ENCODE peak calls at places on chromosomes 11 and 22, in ten cellular contexts. P, K, S, Y, L, M, D, E, R and A are unnamed samples.

GRCh38 chr11:61270354-61271070 is 24.6 kb downstream of the VWCE start:
- DNase-seq in E (peak; percentile 24), L (peak; percentile 52), S (no peak), M (no peak), K (no peak), D (peak; percentile 16), R (no peak), Y (no peak), P (no peak), A (peak; percentile 94)

GRCh38 chr11:66421492-66422205 is 814 bp downstream of the NPAS4 start:
- DNase-seq in R (peak; percentile 97), S (peak; percentile 94), D (peak; percentile 77), L (peak; percentile 96), E (peak; percentile 72), P (peak; percentile 90), Y (peak; percentile 97), K (peak; percentile 90), M (peak; percentile 55), A (peak; percentile 99)

GRCh38 chr11:64320556-64320955 is 2.6 kb downstream of the PRDX5 start:
- DNase-seq in D (no peak), R (no peak), Y (no peak), E (no peak), P (no peak), M (no peak), S (no peak), K (no peak), L (no peak), A (peak; percentile 67)

GRCh38 chr11:83641511-83641910 is 355.3 kb upstream of the CCDC90B start:
- DNase-seq in K (no peak), E (no peak), R (peak; percentile 60), L (peak; percentile 12), P (no peak), S (no peak), M (no peak), Y (no peak), D (no peak), A (no peak)

GRCh38 chr11:128814856-128815705 is 52.0 kb downstream of the KCNJ1 start:
- DNase-seq in P (no peak), M (no peak), E (peak; percentile 79), D (peak; percentile 42), S (no peak), Y (peak; percentile 82), K (peak; percentile 74), R (peak; percentile 95), L (peak; percentile 96), A (peak; percentile 94)

GRCh38 chr11:109668973-109669634 is 247.1 kb downstream of the C11orf87 start:
- DNase-seq in E (peak; percentile 14), M (no peak), Y (no peak), L (peak; percentile 4), D (no peak), K (no peak), S (no peak), P (no peak), R (no peak), A (no peak)

GRCh38 chr11:61161190-61162091 is at the start of gene VPS37C:
- DNase-seq in S (peak; percentile 92), K (peak; percentile 83), D (peak; percentile 59), Y (peak; percentile 91), M (peak; percentile 76), E (peak; percentile 71), R (peak; percentile 96), L (peak; percentile 96), P (peak; percentile 92), A (peak; percentile 99)

GRCh38 chr11:12792590-12792989 is 118.4 kb downstream of the TEAD1 start:
- DNase-seq in P (no peak), L (peak; percentile 76), S (no peak), E (peak; percentile 68), K (no peak), Y (no peak), D (no peak), R (no peak), M (no peak), A (no peak)

GRCh38 chr11:97854357-97854756 is 1166.4 kb upstream of the CNTN5 start:
- DNase-seq in P (no peak), L (no peak), E (no peak), Y (no peak), K (no peak), R (no peak), M (no peak), S (no peak), D (no peak), A (no peak)
- H3K9me3 ChIP-seq in P (no peaks in the 10 kb centered on the region), L (no peaks in the 10 kb centered on the region), E (no peaks in the 10 kb centered on the region), Y (no peaks in the 10 kb centered on the region), K (no peaks in the 10 kb centered on the region), R (no peaks in the 10 kb centered on the region), M (no peaks in the 10 kb centered on the region), S (no peaks in the 10 kb centered on the region), D (peaks cover 2% of the 10 kb centered on the region), A (peaks cover 3% of the 10 kb centered on the region)

GRCh38 chr22:46296257-46297150 is at the start of gene GTSE1:
- DNase-seq in M (peak; percentile 93), E (peak; percentile 85), D (peak; percentile 92), S (peak; percentile 99), K (peak; percentile 98), R (peak; percentile 99), Y (peak; percentile 99), P (peak; percentile 99), L (peak; percentile 99), A (peak; percentile 100)

GRCh38 chr22:46297151-46297819 is 615 bp downstream of the GTSE1 start:
- DNase-seq in P (peak; percentile 52), S (no peak), K (no peak), Y (peak; percentile 43), D (no peak), R (peak; percentile 70), M (no peak), L (peak; percentile 57), E (peak; percentile 24), A (peak; percentile 87)

GRCh38 chr22:46293591-46294260 is 2.9 kb upstream of the GTSE1 start:
- DNase-seq in K (peak; percentile 60), M (no peak), D (no peak), P (peak; percentile 76), S (no peak), L (peak; percentile 74), Y (no peak), R (no peak), E (peak; percentile 29), A (peak; percentile 89)

GRCh38 chr22:46294784-46295183 is 1.9 kb upstream of the GTSE1 start:
- DNase-seq in Y (no peak), K (no peak), R (no peak), S (no peak), E (no peak), D (no peak), L (no peak), M (no peak), P (no peak), A (peak; percentile 60)

GRCh38 chr22:46295277-46295971 is 1.2 kb upstream of the GTSE1 start:
- DNase-seq in D (no peak), S (no peak), K (no peak), M (no peak), P (peak; percentile 15), L (no peak), E (no peak), Y (no peak), R (no peak), A (peak; percentile 85)
- H3K4me3 ChIP-seq in D (peak overlapping the region; percentile 72), S (peak overlapping the region; percentile 55), K (peak overlapping the region; percentile 61), M (peak overlapping the region; percentile 95), P (peak overlapping the region; percentile 95), L (peak overlapping the region; percentile 80), E (peak overlapping the region; percentile 72), Y (peak overlapping the region; percentile 68), R (peak overlapping the region; percentile 97), A (peak overlapping the region; percentile 90)

GRCh38 chr22:47422736-47423135 is 660.3 kb downstream of the TBC1D22A start:
- DNase-seq in S (no peak), K (no peak), D (no peak), L (no peak), M (no peak), R (no peak), P (no peak), Y (no peak), E (no peak), A (no peak)

GRCh38 chr22:47421846-47422245 is 659.4 kb downstream of the TBC1D22A start:
- DNase-seq in E (no peak), R (no peak), P (no peak), M (no peak), K (no peak), S (no peak), D (no peak), L (no peak), Y (no peak), A (no peak)

GRCh38 chr22:47420211-47420610 is 657.8 kb downstream of the TBC1D22A start:
- DNase-seq in S (no peak), M (no peak), Y (no peak), L (no peak), P (no peak), E (no peak), D (no peak), R (no peak), K (no peak), A (no peak)

GRCh38 chr22:47423266-47423665 is 660.8 kb downstream of the TBC1D22A start:
- DNase-seq in D (no peak), R (no peak), P (no peak), E (no peak), K (no peak), L (no peak), M (no peak), S (no peak), Y (no peak), A (no peak)

DNA sequence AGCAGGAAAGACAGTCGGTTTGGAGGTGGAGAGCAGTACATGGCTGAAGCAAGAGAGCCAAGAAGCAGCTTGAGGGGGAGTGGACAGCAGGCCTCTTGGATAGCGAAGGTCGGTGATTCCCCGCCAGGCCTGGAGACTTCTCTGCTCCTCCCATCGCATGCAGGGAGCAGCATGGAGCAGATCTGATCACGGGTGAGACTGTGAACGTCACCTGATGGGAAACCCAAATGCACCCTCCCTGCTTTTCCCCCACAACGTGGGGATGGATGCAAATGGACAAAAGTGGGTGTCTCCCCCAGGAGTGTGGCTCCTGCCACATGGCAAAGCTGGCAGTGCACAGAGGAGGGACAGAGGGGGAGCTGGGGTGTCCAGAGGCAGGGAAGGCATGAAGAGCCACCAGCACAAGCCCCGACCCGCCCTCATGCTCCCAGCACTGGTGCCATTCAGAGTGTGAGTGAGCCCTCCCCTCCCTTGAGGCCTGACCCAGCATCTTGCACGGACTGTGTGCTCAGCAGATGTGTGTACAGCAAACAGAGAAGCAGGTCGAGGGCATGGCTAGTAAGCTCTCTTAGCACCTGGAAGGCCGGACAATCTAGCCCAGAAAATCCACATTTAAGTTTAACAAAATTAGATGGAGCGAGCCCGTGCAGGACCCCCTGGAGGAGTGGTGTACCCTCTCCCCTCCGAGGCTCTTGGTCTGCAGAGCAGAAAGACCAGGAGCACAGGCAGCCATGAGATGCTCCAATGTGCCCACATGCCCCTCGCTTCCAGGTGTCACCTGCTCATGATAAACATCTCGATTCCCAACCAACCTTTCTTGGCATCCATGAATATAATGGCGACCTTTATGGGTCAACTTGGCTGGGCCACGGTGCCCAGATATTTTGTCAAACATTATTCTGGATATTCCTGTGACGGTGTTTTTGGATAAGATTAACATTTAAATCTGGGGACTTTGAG is 661.7 kb downstream of the TBC1D22A start:
- DNase-seq in P (no peak), S (no peak), D (no peak), Y (no peak), L (no peak), M (no peak), R (no peak), E (no peak), K (no peak), A (no peak)
- H3K9me3 ChIP-seq in P (no peaks in the 10 kb centered on the region), S (no peaks in the 10 kb centered on the region), D (peaks cover 14% of the 10 kb centered on the region), Y (no peaks in the 10 kb centered on the region), L (peaks cover 7% of the 10 kb centered on the region), M (no peaks in the 10 kb centered on the region), R (peaks cover 64% of the 10 kb centered on the region), E (peaks cover 5% of the 10 kb centered on the region), K (no peaks in the 10 kb centered on the region), A (no peaks in the 10 kb centered on the region)

DNA sequence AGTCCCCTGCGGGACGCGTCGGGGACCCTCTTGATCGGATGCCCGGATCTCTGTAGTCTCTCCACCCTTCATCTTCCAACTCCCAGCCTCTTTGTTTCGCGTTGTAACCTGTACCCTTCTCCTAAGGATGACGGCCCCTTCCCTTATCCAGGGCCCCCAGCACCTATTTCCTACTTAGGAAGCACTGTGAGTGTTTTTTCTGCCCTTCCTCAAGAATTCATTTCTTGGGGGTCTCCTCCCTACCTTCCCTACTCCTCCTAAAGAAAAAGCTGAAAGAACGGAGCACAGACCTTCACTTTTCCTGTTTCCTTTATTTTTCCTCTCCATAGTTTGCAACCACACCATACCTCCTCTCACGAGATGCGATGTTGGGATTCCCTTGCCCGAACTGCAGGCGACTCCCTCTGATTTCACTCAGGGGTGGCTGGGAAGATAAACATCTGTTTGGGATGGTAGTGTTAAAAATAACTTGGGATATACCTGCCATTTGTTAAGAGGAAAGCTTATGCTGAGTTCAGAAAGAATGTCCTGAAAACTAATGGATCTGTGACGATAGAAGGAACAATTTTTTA is 593 bp downstream of the FAM118B start:
- DNase-seq in S (no peak), L (peak; percentile 42), P (no peak), M (no peak), K (no peak), R (no peak), E (no peak), Y (peak; percentile 9), D (no peak), A (no peak)
- H3K4me3 ChIP-seq in S (peak overlapping the region; percentile 64), L (peak overlapping the region; percentile 98), P (peak overlapping the region; percentile 81), M (peak overlapping the region; percentile 73), K (peak overlapping the region; percentile 63), R (peak overlapping the region; percentile 98), E (peak overlapping the region; percentile 99), Y (peak overlapping the region; percentile 95), D (peak overlapping the region; percentile 94), A (peak overlapping the region; percentile 93)